ENCODE peak calls at places on chromosomes 1 and 21, in nine cellular contexts. W is GM04504; N is GM12865; A is CD8-positive, alpha-beta memory T cell; X is glomerular endothelial cell; T is T1000; Q is GM03348; E is stimulated activated CD8-positive, alpha-beta memory T cell treated with anti-CD3 and anti-CD28 coated beads, Interleukin-4, amount 100 ng/mL, for 1 hour; C is effector CD8-positive, alpha-beta T cell. H is an unnamed sample.
A peak's percentile ranks its signal among the peaks of the same experiment; 100 is the strongest.

GRCh38 chr1:24360681-24361080 is 41.5 kb downstream of the GRHL3 start:
- DNase-seq in E (no peak), Q (no peak), T (no peak), C (no peak), A (no peak), W (no peak), X (no peak), N (no peak), H (no peak)

GRCh38 chr1:39737546-39738169 is 1.0 kb upstream of the PPIE start:
- DNase-seq in A (no peak), E (no peak), T (no peak), N (peak; percentile 51), C (no peak), X (no peak), Q (no peak), W (no peak), H (no peak)

GRCh38 chr1:47656719-47657685 is 219.2 kb downstream of the FOXD2 start:
- DNase-seq in T (no peak), W (no peak), X (no peak), E (no peak), A (no peak), C (no peak), N (no peak), Q (no peak), H (no peak)

GRCh38 chr1:160618763-160619274 is 28.0 kb downstream of the SLAMF1 start:
- DNase-seq in Q (no peak), X (no peak), A (peak; percentile 46), N (peak; percentile 78), W (no peak), E (no peak), T (no peak), C (no peak), H (no peak)

GRCh38 chr1:225447649-225448048 is 19.8 kb upstream of the LBR start:
- DNase-seq in W (no peak), A (no peak), Q (peak; percentile 62), C (no peak), N (no peak), X (no peak), E (no peak), T (no peak), H (no peak)

GRCh38 chr21:45803613-45804340 is 160.3 kb downstream of the PCBP3 start:
- DNase-seq in W (no peak), X (no peak), A (no peak), T (no peak), N (no peak), E (no peak), C (no peak), Q (no peak), H (no peak)

GRCh38 chr1:202860744-202861419 is 28.1 kb downstream of the RABIF start:
- DNase-seq in Q (peak; percentile 45), T (peak; percentile 22), E (no peak), W (no peak), A (peak; percentile 7), N (no peak), C (no peak), X (no peak), H (peak; percentile 50)

GRCh38 chr21:37424987-37425386 is 58.4 kb downstream of the DYRK1A start:
- DNase-seq in Q (no peak), T (no peak), C (no peak), W (no peak), N (no peak), E (no peak), A (no peak), X (no peak), H (no peak)

GRCh38 chr1:26452459-26453183 is 19.6 kb upstream of the HMGN2 start:
- DNase-seq in A (no peak), C (no peak), N (no peak), Q (no peak), T (no peak), E (no peak), W (no peak), X (no peak), H (no peak)

GRCh38 chr1:48757363-48757762 is 19.3 kb downstream of the BEND5 start:
- DNase-seq in T (no peak), N (no peak), E (no peak), A (no peak), Q (no peak), X (no peak), C (no peak), W (no peak), H (no peak)

GRCh38 chr1:81305997-81306452 is 494.7 kb upstream of the ADGRL2 start:
- DNase-seq in N (peak; percentile 65), Q (peak; percentile 43), X (peak; percentile 9), E (no peak), A (no peak), T (no peak), W (peak; percentile 12), C (no peak), H (peak; percentile 38)

GRCh38 chr1:230867903-230868735 is at the start of gene C1orf198:
- DNase-seq in W (no peak), A (peak; percentile 72), E (peak; percentile 55), N (peak; percentile 55), T (peak; percentile 51), Q (peak; percentile 95), C (peak; percentile 73), X (no peak), H (peak; percentile 63)

GRCh38 chr1:207987164-207987563 is 76.2 kb upstream of the CD34 start:
- DNase-seq in W (no peak), T (no peak), N (no peak), X (no peak), C (no peak), E (no peak), Q (peak; percentile 33), A (no peak), H (no peak)

GRCh38 chr1:234515821-234516241 is 36.9 kb upstream of the TARBP1 start:
- DNase-seq in Q (peak; percentile 66), W (peak; percentile 72), E (no peak), C (no peak), T (no peak), A (no peak), X (no peak), N (no peak), H (no peak)

GRCh38 chr1:153648000-153648643 is 10.4 kb upstream of the SNAPIN start:
- DNase-seq in E (no peak), N (no peak), C (no peak), A (no peak), T (no peak), W (no peak), Q (no peak), X (no peak), H (no peak)

GRCh38 chr21:16408280-16408669 is 678.5 kb downstream of the USP25 start:
- DNase-seq in Q (no peak), W (no peak), T (no peak), E (no peak), A (no peak), N (no peak), C (no peak), X (no peak), H (no peak)

GRCh38 chr1:38815903-38816627 is 43.5 kb downstream of the RRAGC start:
- DNase-seq in W (no peak), Q (no peak), A (no peak), N (peak; percentile 93), T (no peak), E (no peak), C (no peak), X (no peak), H (peak; percentile 99)

GRCh38 chr1:159999204-159999603 is 32.6 kb downstream of the PIGM start:
- DNase-seq in X (no peak), C (no peak), W (no peak), E (no peak), T (no peak), A (no peak), N (no peak), Q (peak; percentile 39), H (no peak)

GRCh38 chr1:231808990-231809389 is 182.4 kb downstream of the DISC1 start:
- DNase-seq in W (peak; percentile 91), N (no peak), X (no peak), A (no peak), E (no peak), Q (peak; percentile 87), C (no peak), T (peak; percentile 45), H (no peak)

GRCh38 chr1:69700770-69701169 is 133.0 kb downstream of the LRRC7 start:
- DNase-seq in X (no peak), Q (no peak), W (peak; percentile 8), E (no peak), T (no peak), C (no peak), A (no peak), N (peak; percentile 30), H (no peak)

GRCh38 chr1:54716299-54717047 is 812 bp downstream of the TTC4 start:
- DNase-seq in C (no peak), T (no peak), Q (peak; percentile 62), N (no peak), W (no peak), X (peak; percentile 10), A (no peak), E (no peak), H (no peak)

GRCh38 chr21:16037386-16037785 is 307.6 kb downstream of the USP25 start:
- DNase-seq in A (no peak), E (no peak), W (no peak), X (no peak), Q (no peak), N (no peak), C (no peak), T (no peak), H (no peak)

GRCh38 chr1:31198591-31198990 is 41.1 kb downstream of the NKAIN1 start:
- DNase-seq in E (no peak), T (no peak), N (no peak), Q (no peak), C (no peak), W (no peak), X (no peak), A (no peak), H (no peak)

GRCh38 chr1:1171551-1172340 is 1.9 kb upstream of the TTLL10 start:
- DNase-seq in Q (no peak), W (no peak), N (peak; percentile 34), C (no peak), A (peak; percentile 48), X (no peak), T (no peak), E (no peak), H (no peak)

GRCh38 chr1:82840192-82840591 is 1039.5 kb downstream of the ADGRL2 start:
- DNase-seq in C (no peak), E (no peak), X (no peak), N (no peak), W (no peak), T (no peak), A (no peak), Q (no peak), H (no peak)

GRCh38 chr1:38600286-38600685 is 259.3 kb downstream of the RRAGC start:
- DNase-seq in W (no peak), C (no peak), E (no peak), T (no peak), N (no peak), Q (no peak), A (no peak), X (no peak), H (no peak)

GRCh38 chr1:244796719-244797406 is 38.6 kb upstream of the COX20 start:
- DNase-seq in X (no peak), T (peak; percentile 21), C (peak; percentile 42), N (peak; percentile 62), Q (peak; percentile 83), E (peak; percentile 27), A (peak; percentile 39), W (peak; percentile 41), H (peak; percentile 25)

GRCh38 chr1:206582537-206583460 is 29.5 kb downstream of the EIF2D start:
- DNase-seq in X (no peak), A (no peak), C (no peak), W (no peak), Q (no peak), T (no peak), E (no peak), N (no peak), H (no peak)

GRCh38 chr21:16554522-16554921 is 824.7 kb downstream of the USP25 start:
- DNase-seq in X (no peak), E (no peak), N (no peak), T (no peak), C (no peak), A (no peak), W (no peak), Q (no peak), H (no peak)

GRCh38 chr1:53122847-53123461 is 19.5 kb downstream of the SLC1A7 start:
- DNase-seq in X (no peak), A (no peak), E (no peak), C (no peak), N (no peak), Q (peak; percentile 20), T (no peak), W (no peak), H (no peak)

GRCh38 chr21:37799193-37800121 is 116.8 kb downstream of the KCNJ6 start:
- DNase-seq in W (no peak), T (no peak), N (no peak), E (no peak), X (no peak), C (no peak), Q (no peak), A (no peak), H (no peak)